ENCODE peak calls at places on chromosomes 16 and 17, in nine cellular contexts. N, B, K, Q, W, P, X, J and C are unnamed samples.

GRCh38 chr17:8315740-8316217 is 5.7 kb downstream of the ARHGEF15 start:
- DNase-seq in N (no peak), B (no peak), K (no peak), Q (peak), W (no peak), P (no peak), X (no peak), J (no peak), C (no peak)

GRCh38 chr16:86994651-86995171 is 322.5 kb downstream of the C16orf95 start:
- DNase-seq in N (peak), B (no peak), K (peak), Q (no peak), W (no peak), P (no peak), X (peak), J (no peak), C (no peak)

GRCh38 chr16:85402910-85403692 is 210.0 kb upstream of the GSE1 start:
- DNase-seq in N (no peak), B (peak), K (no peak), Q (peak), W (no peak), P (no peak), X (no peak), J (no peak), C (no peak)

GRCh38 chr16:30473231-30474061 is 904 bp downstream of the ITGAL start:
- DNase-seq in N (no peak), B (peak), K (no peak), Q (no peak), W (peak), P (no peak), X (no peak), J (no peak), C (peak)

GRCh38 chr16:46974352-46974751 is 878 bp upstream of the DNAJA2 start:
- DNase-seq in N (no peak), B (peak), K (peak), Q (no peak), W (no peak), P (no peak), X (no peak), J (no peak), C (no peak)

GRCh38 chr16:265711-266110 is 10.0 kb downstream of the RGS11 start:
- DNase-seq in N (no peak), B (no peak), K (no peak), Q (no peak), W (no peak), P (no peak), X (no peak), J (no peak), C (no peak)

GRCh38 chr17:57809879-57810278 is 40.0 kb downstream of the MRPS23 start:
- DNase-seq in N (no peak), B (no peak), K (no peak), Q (no peak), W (no peak), P (no peak), X (no peak), J (no peak), C (no peak)

GRCh38 chr16:69924777-69925191 is 26.4 kb upstream of the CLEC18A start:
- DNase-seq in N (peak), B (no peak), K (no peak), Q (no peak), W (no peak), P (no peak), X (no peak), J (no peak), C (no peak)

GRCh38 chr16:89187337-89188063 is 12.8 kb downstream of the SLC22A31 start:
- DNase-seq in N (no peak), B (no peak), K (no peak), Q (peak), W (no peak), P (no peak), X (no peak), J (no peak), C (no peak)

GRCh38 chr16:79402920-79403319 is 197.6 kb downstream of the MAF start:
- DNase-seq in N (no peak), B (no peak), K (no peak), Q (no peak), W (no peak), P (no peak), X (no peak), J (no peak), C (no peak)

GRCh38 chr17:67283727-67284516 is 38.9 kb upstream of the HELZ start:
- DNase-seq in N (no peak), B (no peak), K (no peak), Q (no peak), W (no peak), P (no peak), X (no peak), J (no peak), C (no peak)

GRCh38 chr17:80990921-80991644 is 558 bp upstream of the CHMP6 start:
- DNase-seq in N (no peak), B (no peak), K (no peak), Q (no peak), W (no peak), P (no peak), X (no peak), J (no peak), C (no peak)

GRCh38 chr16:2786061-2786825 is 1.1 kb downstream of the PRSS33 start:
- DNase-seq in N (no peak), B (no peak), K (no peak), Q (no peak), W (no peak), P (no peak), X (no peak), J (no peak), C (no peak)

GRCh38 chr16:24734382-24734781 is 4.9 kb downstream of the TNRC6A start:
- DNase-seq in N (no peak), B (no peak), K (no peak), Q (no peak), W (no peak), P (no peak), X (no peak), J (no peak), C (no peak)

GRCh38 chr17:40555296-40556190 is 9.7 kb downstream of the CCR7 start:
- DNase-seq in N (no peak), B (peak), K (no peak), Q (no peak), W (no peak), P (no peak), X (no peak), J (no peak), C (no peak)

GRCh38 chr16:86531193-86531550 is 20.8 kb downstream of the FOXF1 start:
- DNase-seq in N (no peak), B (no peak), K (no peak), Q (no peak), W (no peak), P (peak), X (no peak), J (no peak), C (no peak)

GRCh38 chr17:81832608-81833159 is 407 bp downstream of the MCRIP1 start:
- DNase-seq in N (no peak), B (no peak), K (peak), Q (peak), W (no peak), P (no peak), X (no peak), J (no peak), C (no peak)

GRCh38 chr17:56902350-56902749 is 11.5 kb downstream of the TRIM25 start:
- DNase-seq in N (peak), B (no peak), K (no peak), Q (no peak), W (no peak), P (no peak), X (peak), J (no peak), C (no peak)

GRCh38 chr17:13601317-13601775 is 383 bp downstream of the HS3ST3A1 start:
- DNase-seq in N (no peak), B (no peak), K (no peak), Q (no peak), W (no peak), P (no peak), X (no peak), J (no peak), C (no peak)

GRCh38 chr17:15289285-15290185 is 24.4 kb upstream of the PMP22 start:
- DNase-seq in N (peak), B (no peak), K (peak), Q (no peak), W (no peak), P (no peak), X (no peak), J (no peak), C (no peak)

GRCh38 chr17:17568772-17569195 is 22.7 kb downstream of the PEMT start:
- DNase-seq in N (no peak), B (peak), K (peak), Q (peak), W (peak), P (no peak), X (no peak), J (no peak), C (peak)

GRCh38 chr16:70789231-70789926 is 11.6 kb downstream of the VAC14 start:
- DNase-seq in N (no peak), B (no peak), K (no peak), Q (peak), W (no peak), P (no peak), X (no peak), J (no peak), C (no peak)

GRCh38 chr16:19718624-19718965 is 524 bp downstream of the IQCK start:
- DNase-seq in N (no peak), B (no peak), K (peak), Q (no peak), W (no peak), P (no peak), X (no peak), J (no peak), C (no peak)

GRCh38 chr16:8374586-8374985 is 215.7 kb downstream of the TMEM114 start:
- DNase-seq in N (no peak), B (no peak), K (no peak), Q (no peak), W (no peak), P (no peak), X (no peak), J (no peak), C (no peak)

GRCh38 chr17:30454635-30455034 is 22.6 kb upstream of the GOSR1 start:
- DNase-seq in N (no peak), B (no peak), K (no peak), Q (no peak), W (no peak), P (no peak), X (no peak), J (no peak), C (no peak)

GRCh38 chr16:14308357-14308723 is 237.2 kb downstream of the MRTFB start:
- DNase-seq in N (no peak), B (no peak), K (no peak), Q (no peak), W (no peak), P (no peak), X (no peak), J (no peak), C (no peak)

GRCh38 chr16:53440125-53440524 is 5.9 kb downstream of the RBL2 start:
- DNase-seq in N (no peak), B (no peak), K (no peak), Q (no peak), W (no peak), P (no peak), X (no peak), J (no peak), C (no peak)

GRCh38 chr16:55333690-55334089 is 9.7 kb downstream of the IRX6 start:
- DNase-seq in N (no peak), B (no peak), K (no peak), Q (no peak), W (no peak), P (no peak), X (no peak), J (no peak), C (no peak)

GRCh38 chr17:42695500-42695899 is 13.2 kb downstream of the CNTNAP1 start:
- DNase-seq in N (no peak), B (no peak), K (no peak), Q (no peak), W (no peak), P (no peak), X (no peak), J (no peak), C (no peak)

GRCh38 chr17:27760069-27760885 is 40.1 kb downstream of the NOS2 start:
- DNase-seq in N (no peak), B (peak), K (peak), Q (peak), W (peak), P (peak), X (no peak), J (no peak), C (peak)

GRCh38 chr16:3173892-3174617 is 13.9 kb upstream of the OR1F1 start:
- DNase-seq in N (no peak), B (no peak), K (peak), Q (peak), W (no peak), P (no peak), X (peak), J (no peak), C (no peak)